ENCODE peak calls at places on chromosome 4, in five cellular contexts. E is ascending aorta; A is lung; S is HFFc6; Q is activated T-cell treated with anti-CD3 and anti-CD28 coated beads, Interleukin-2, amount 50 U/mL, for 1 hour. N is an unnamed sample.

GRCh38 chr4:89157488-89158024 is 46.2 kb downstream of the TIGD2 start:
- DNase-seq in Q (no peak), E (no peak), A (no peak), S (no peak), N (no peak)

GRCh38 chr4:177974461-177974860 is 532.2 kb upstream of the AGA start:
- DNase-seq in A (no peak), Q (no peak), E (no peak), S (peak), N (no peak)

GRCh38 chr4:54061873-54062272 is 2.5 kb downstream of the CHIC2 start:
- DNase-seq in Q (no peak), E (no peak), S (no peak), A (no peak), N (no peak)

GRCh38 chr4:3207531-3208037 is 41.4 kb upstream of the MSANTD1 start:
- DNase-seq in E (no peak), A (no peak), Q (no peak), S (peak), N (no peak)

GRCh38 chr4:17846256-17846655 is 35.5 kb downstream of the NCAPG start:
- DNase-seq in S (peak), Q (no peak), E (no peak), A (no peak), N (no peak)

GRCh38 chr4:171812377-171813194 is 618 bp upstream of the GALNTL6 start:
- DNase-seq in Q (no peak), S (no peak), A (no peak), E (no peak), N (peak)

GRCh38 chr4:139825523-139826014 is 159.9 kb downstream of the MGST2 start:
- DNase-seq in S (no peak), E (no peak), Q (no peak), A (no peak), N (no peak)

GRCh38 chr4:37555324-37555723 is 130.9 kb downstream of the RELL1 start:
- DNase-seq in S (peak), E (no peak), Q (no peak), A (no peak), N (no peak)

GRCh38 chr4:150366487-150366999 is 215.4 kb upstream of the MAB21L2 start:
- DNase-seq in A (no peak), E (no peak), Q (no peak), S (no peak), N (no peak)

GRCh38 chr4:157978680-157979361 is 194.0 kb downstream of the GASK1B start:
- DNase-seq in E (peak), S (peak), A (peak), Q (no peak), N (peak)

GRCh38 chr4:107737470-107737869 is 17.4 kb upstream of the PAPSS1 start:
- DNase-seq in S (no peak), Q (no peak), E (no peak), A (no peak), N (no peak)

GRCh38 chr4:23516719-23517118 is 373.1 kb downstream of the PPARGC1A start:
- DNase-seq in S (no peak), Q (no peak), E (no peak), A (no peak), N (no peak)

GRCh38 chr4:151876411-151876988 is 115.7 kb upstream of the GATB start:
- DNase-seq in E (no peak), S (no peak), A (no peak), Q (no peak), N (no peak)

GRCh38 chr4:118279920-118280432 is 72.8 kb downstream of the PRSS12 start:
- DNase-seq in E (no peak), S (no peak), A (no peak), Q (no peak), N (no peak)

GRCh38 chr4:176879370-176880116 is 86.8 kb upstream of the VEGFC start:
- DNase-seq in Q (no peak), S (no peak), A (no peak), E (no peak), N (no peak)

GRCh38 chr4:113943863-113944262 is 35.6 kb downstream of the ARSJ start:
- DNase-seq in E (no peak), A (no peak), S (peak), Q (no peak), N (no peak)

GRCh38 chr4:183430317-183430986 is 14.0 kb upstream of the CDKN2AIP start:
- DNase-seq in E (no peak), Q (no peak), S (no peak), A (peak), N (no peak)

GRCh38 chr4:76197001-76197743 is 16.5 kb downstream of the SCARB2 start:
- DNase-seq in S (peak), E (no peak), Q (no peak), A (no peak), N (no peak)

GRCh38 chr4:139154134-139154421 is 22.9 kb downstream of the ELF2 start:
- DNase-seq in E (no peak), Q (no peak), A (no peak), S (no peak), N (no peak)

GRCh38 chr4:145681956-145682355 is 2.0 kb downstream of the C4orf51 start:
- DNase-seq in Q (no peak), A (no peak), S (peak), E (no peak), N (no peak)

GRCh38 chr4:156378053-156378665 is 424.5 kb upstream of the CTSO start:
- DNase-seq in S (peak), A (no peak), Q (no peak), E (no peak), N (no peak)

GRCh38 chr4:1026115-1026514 is 14.7 kb downstream of the FGFRL1 start:
- DNase-seq in A (no peak), Q (peak), S (no peak), E (no peak), N (no peak)

GRCh38 chr4:6943870-6944195 is 34.2 kb downstream of the TBC1D14 start:
- DNase-seq in E (no peak), Q (no peak), S (no peak), A (no peak), N (no peak)

GRCh38 chr4:27624749-27625148 is 764.1 kb downstream of the STIM2 start:
- DNase-seq in E (no peak), S (no peak), A (no peak), Q (no peak), N (no peak)

GRCh38 chr4:168995537-168996295 is 14.3 kb downstream of the CBR4 start:
- DNase-seq in A (no peak), Q (no peak), E (no peak), S (peak), N (no peak)

GRCh38 chr4:182724414-182724813 is 192.8 kb downstream of the DCTD start:
- DNase-seq in A (no peak), E (no peak), S (peak), Q (no peak), N (no peak)

GRCh38 chr4:114383721-114384120 is 214.9 kb upstream of the UGT8 start:
- DNase-seq in S (peak), E (no peak), A (no peak), Q (no peak), N (peak)

GRCh38 chr4:26183017-26183416 is 137.8 kb upstream of the RBPJ start:
- DNase-seq in S (peak), E (no peak), A (no peak), Q (no peak), N (no peak)